ENCODE peak calls at places on chromosomes 11 and 22, in four cellular contexts. Y, T, V and U are unnamed samples.

GRCh38 chr22:41782316-41782715 is 18.2 kb upstream of the CCDC134 start:
- DNase-seq in Y (no peak), T (no peak), V (no peak), U (no peak)

GRCh38 chr11:35138949-35139881 is at the start of gene CD44:
- DNase-seq in Y (peak; percentile 90), T (peak; percentile 90), V (peak; percentile 94), U (no peak)

GRCh38 chr11:35969089-35970046 is 25.5 kb downstream of the LDLRAD3 start:
- DNase-seq in Y (no peak), T (no peak), V (no peak), U (no peak)

GRCh38 chr11:29306527-29306926 is 710.3 kb downstream of the KCNA4 start:
- DNase-seq in Y (no peak), T (peak; percentile 72), V (no peak), U (no peak)

GRCh38 chr11:128624269-128625170 is 37.2 kb upstream of the ETS1 start:
- DNase-seq in Y (no peak), T (no peak), V (peak; percentile 87), U (no peak)

GRCh38 chr11:134756811-134757540 is 344.9 kb upstream of the B3GAT1 start:
- DNase-seq in Y (no peak), T (no peak), V (no peak), U (no peak)

GRCh38 chr22:40826984-40827741 is 8.0 kb upstream of the SLC25A17 start:
- DNase-seq in Y (no peak), T (no peak), V (no peak), U (no peak)

GRCh38 chr22:32534252-32535215 is 59.9 kb downstream of the FBXO7 start:
- DNase-seq in Y (peak; percentile 69), T (no peak), V (no peak), U (no peak)

GRCh38 chr11:60857378-60858232 is 1.9 kb upstream of the PTGDR2 start:
- DNase-seq in Y (no peak), T (no peak), V (peak; percentile 24), U (no peak)

GRCh38 chr22:23236440-23237139 is 56.3 kb downstream of the BCR start:
- DNase-seq in Y (no peak), T (no peak), V (no peak), U (no peak)

GRCh38 chr22:31162015-31162765 is 2.2 kb downstream of the RNF185 start:
- DNase-seq in Y (no peak), T (no peak), V (no peak), U (no peak)

GRCh38 chr11:121318848-121319834 is 26.6 kb downstream of the SC5D start:
- DNase-seq in Y (no peak), T (peak; percentile 66), V (no peak), U (no peak)

GRCh38 chr11:102842930-102843329 is 479 bp downstream of the MMP3 start:
- DNase-seq in Y (no peak), T (peak; percentile 20), V (no peak), U (no peak)

GRCh38 chr11:68012843-68013610 is 2.9 kb downstream of the ALDH3B1 start:
- DNase-seq in Y (no peak), T (peak; percentile 93), V (no peak), U (no peak)

GRCh38 chr22:17578129-17578754 is 14.9 kb downstream of the SLC25A18 start:
- DNase-seq in Y (peak; percentile 92), T (peak; percentile 65), V (no peak), U (no peak)

GRCh38 chr11:123505546-123506299 is 75.7 kb downstream of the GRAMD1B start:
- DNase-seq in Y (no peak), T (no peak), V (no peak), U (no peak)

GRCh38 chr11:11478021-11478420 is 125.0 kb upstream of the CSNK2A3 start:
- DNase-seq in Y (no peak), T (no peak), V (no peak), U (no peak)

GRCh38 chr11:61510980-61511373 is 2.4 kb downstream of the LRRC10B start:
- DNase-seq in Y (no peak), T (no peak), V (no peak), U (no peak)

GRCh38 chr11:74592063-74592440 is 330 bp upstream of the POLD3 start:
- DNase-seq in Y (no peak), T (no peak), V (no peak), U (no peak)

GRCh38 chr22:29628982-29629381 is 25.5 kb downstream of the NF2 start:
- DNase-seq in Y (no peak), T (no peak), V (no peak), U (no peak)

GRCh38 chr22:38205261-38206128 is 3.7 kb downstream of the MAFF start:
- DNase-seq in Y (peak; percentile 94), T (peak; percentile 90), V (no peak), U (no peak)

GRCh38 chr22:17489101-17489500 is 74.2 kb upstream of the SLC25A18 start:
- DNase-seq in Y (no peak), T (no peak), V (no peak), U (no peak)

GRCh38 chr11:96307748-96308133 is 35.3 kb downstream of the MAML2 start:
- DNase-seq in Y (no peak), T (peak; percentile 94), V (no peak), U (peak; percentile 54)

GRCh38 chr11:8959546-8960166 is 4.6 kb downstream of the TMEM9B start:
- DNase-seq in Y (no peak), T (peak; percentile 89), V (no peak), U (peak; percentile 55)

GRCh38 chr11:13008625-13009475 is at the start of gene RASSF10:
- DNase-seq in Y (peak; percentile 63), T (no peak), V (no peak), U (no peak)

GRCh38 chr22:37383342-37383741 is 43.9 kb downstream of the ELFN2 start:
- DNase-seq in Y (no peak), T (no peak), V (no peak), U (no peak)

GRCh38 chr11:12963051-12963450 is 46.1 kb upstream of the RASSF10 start:
- DNase-seq in Y (no peak), T (no peak), V (no peak), U (no peak)

GRCh38 chr22:21446827-21447690 is 20.1 kb upstream of the TMEM191C start:
- DNase-seq in Y (peak; percentile 56), T (no peak), V (no peak), U (no peak)

GRCh38 chr11:95098826-95099225 is 9.2 kb downstream of the ENDOD1 start:
- DNase-seq in Y (no peak), T (no peak), V (no peak), U (no peak)

GRCh38 chr22:46044718-46045458 is 67.9 kb upstream of the WNT7B start:
- DNase-seq in Y (peak; percentile 72), T (no peak), V (peak; percentile 54), U (no peak)

GRCh38 chr11:2643746-2644145 is 56.0 kb downstream of the KCNQ1OT1 start:
- DNase-seq in Y (no peak), T (no peak), V (no peak), U (no peak)
- H3K9me3 ChIP-seq in Y (peaks cover 29% of the 10 kb centered on the region), T (peaks cover 3% of the 10 kb centered on the region), V (peaks cover 16% of the 10 kb centered on the region), U (peaks cover 7% of the 10 kb centered on the region)

GRCh38 chr22:19167106-19167869 is 11.2 kb downstream of the SLC25A1 start:
- DNase-seq in Y (no peak), T (no peak), V (no peak), U (no peak)

GRCh38 chr22:19168088-19168890 is 10.2 kb downstream of the SLC25A1 start:
- DNase-seq in Y (no peak), T (no peak), V (no peak), U (no peak)

GRCh38 chr22:19169947-19170318 is 8.6 kb downstream of the SLC25A1 start:
- DNase-seq in Y (no peak), T (no peak), V (no peak), U (no peak)

GRCh38 chr22:19166421-19166820 is 12.1 kb downstream of the SLC25A1 start:
- DNase-seq in Y (no peak), T (no peak), V (no peak), U (no peak)

DNA sequence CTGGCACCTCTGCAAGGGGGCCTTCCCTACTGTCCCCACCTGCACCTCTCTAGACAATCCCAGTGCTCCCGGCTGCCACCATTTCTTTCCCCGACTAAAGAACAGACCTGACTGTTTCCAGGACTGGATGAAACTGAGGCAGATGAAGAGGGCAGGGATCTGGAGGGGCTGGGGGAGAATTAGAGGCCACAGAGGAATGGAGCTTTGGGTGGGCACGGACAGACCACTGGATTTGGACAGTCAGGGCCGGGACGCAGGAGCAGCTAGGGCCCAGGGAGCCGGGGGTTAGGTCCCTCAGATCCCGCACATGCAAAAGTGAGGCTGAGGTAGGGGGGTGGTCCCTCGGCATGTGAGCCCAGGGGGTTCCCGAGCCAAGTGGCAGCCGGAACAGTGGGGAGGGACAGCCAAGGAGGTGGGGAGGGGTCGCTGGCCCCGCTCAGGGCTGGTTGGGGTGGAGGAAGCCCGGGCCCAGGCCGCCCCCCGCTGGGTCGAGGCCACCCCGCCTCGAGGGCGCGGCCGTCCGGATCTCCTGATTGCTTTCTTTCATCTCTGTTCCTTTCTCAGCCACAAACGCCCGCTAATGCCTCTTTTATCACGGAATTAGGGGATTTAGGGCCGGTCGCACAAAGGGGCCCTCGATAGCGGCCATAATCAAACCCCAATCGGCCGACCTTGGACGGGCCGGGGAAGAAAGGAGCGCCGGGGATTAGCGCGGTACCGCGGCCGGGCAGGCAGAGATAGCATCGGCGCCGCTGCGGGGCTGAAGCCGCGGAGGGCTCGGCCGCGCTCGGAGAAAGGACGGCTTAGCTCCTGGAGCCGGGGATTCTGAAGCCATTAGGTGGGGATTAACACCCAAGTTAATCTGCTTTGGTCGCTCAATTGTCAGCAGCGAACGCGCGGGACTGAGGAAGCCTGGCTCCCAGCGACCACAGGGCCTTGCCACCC is 9.3 kb downstream of the SLC25A1 start:
- DNase-seq in Y (no peak), T (no peak), V (no peak), U (no peak)
- H3K27ac ChIP-seq in Y (no peak overlapping the region), T (no peak overlapping the region), V (no peak overlapping the region), U (no peak overlapping the region)

DNA sequence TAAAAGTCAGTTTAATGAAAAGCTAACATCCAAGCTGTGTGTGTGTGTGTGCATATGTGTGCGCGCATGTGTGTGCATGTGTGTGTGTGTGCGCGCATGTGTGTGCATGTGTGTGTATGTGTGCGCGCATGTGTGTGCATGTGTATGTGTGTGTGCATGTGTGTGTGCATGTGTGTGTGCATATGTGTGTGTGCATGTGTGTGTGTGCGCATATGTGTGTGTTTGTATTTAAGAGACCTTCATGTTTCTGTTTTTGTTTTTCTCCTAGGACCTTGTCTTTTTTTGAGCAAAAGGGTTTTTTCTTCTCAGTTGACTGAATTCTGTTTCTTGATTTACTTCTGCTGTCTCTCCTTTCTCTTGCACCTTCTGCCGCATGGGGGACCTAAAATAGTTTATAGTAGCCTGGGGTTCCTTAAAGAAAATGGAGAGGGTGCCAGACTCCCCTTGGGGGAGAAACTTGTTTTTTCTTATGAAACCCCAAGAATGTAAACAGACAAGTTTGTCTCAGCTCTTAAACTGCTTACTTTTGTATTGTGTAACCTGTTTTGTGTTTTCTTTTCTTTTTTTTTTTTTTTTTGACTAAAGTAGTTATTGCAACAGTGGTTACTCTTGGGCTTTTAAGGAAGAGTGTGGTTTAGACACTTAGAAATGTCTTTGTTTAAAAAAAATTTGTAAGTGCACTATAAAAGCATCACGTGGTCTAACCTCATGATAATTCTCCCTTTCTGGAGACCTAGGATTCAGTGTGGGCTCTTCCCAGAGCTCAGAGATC is 53.0 kb downstream of the OSBPL5 start:
- DNase-seq in Y (peak; percentile 8), T (peak; percentile 65), V (no peak), U (no peak)
- H3K9me3 ChIP-seq in Y (no peaks in the 10 kb centered on the region), T (no peaks in the 10 kb centered on the region), V (no peaks in the 10 kb centered on the region), U (no peaks in the 10 kb centered on the region)

DNA sequence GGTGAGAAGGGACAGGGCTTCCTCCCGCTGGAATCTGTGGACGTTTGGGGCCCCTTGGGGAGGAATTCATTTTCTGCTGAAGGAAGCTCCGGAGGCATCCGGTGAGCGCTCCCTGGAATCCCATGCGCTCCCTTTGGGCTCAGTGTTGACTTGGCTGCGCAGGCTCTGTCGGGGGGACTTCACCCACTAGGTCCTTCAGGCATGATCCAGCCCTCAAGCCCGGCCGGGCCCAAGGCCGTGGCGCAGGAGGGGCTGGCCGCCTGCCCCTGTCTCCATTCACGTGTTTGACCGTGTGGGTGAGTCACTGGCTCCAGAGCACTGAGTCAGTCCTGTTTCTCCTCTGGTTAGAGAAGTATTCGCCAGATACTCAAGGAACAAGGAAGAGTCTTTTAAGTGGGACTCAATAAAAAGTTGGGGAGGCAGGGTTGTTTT is 1.4 kb downstream of the CTTN start:
- DNase-seq in Y (peak; percentile 94), T (peak; percentile 94), V (peak; percentile 30), U (peak; percentile 69)
- H3K27ac ChIP-seq in Y (peak overlapping the region; percentile 91), T (peak overlapping the region; percentile 95), V (peak overlapping the region; percentile 31), U (peak overlapping the region; percentile 98)